ENCODE peak calls at places on chromosomes 16 and 17, in nine cellular contexts. U is heart left ventricle; A is natural killer cell; D is stimulated activated effector memory CD8-positive, alpha-beta T cell treated with anti-CD3 and anti-CD28 coated beads, Interleukin-12 subunit alpha, Interleukin-12 subunit beta, amount 100 ng/mL, for 72 hours; P is activated CD8-positive, alpha-beta T cell treated with anti-CD3 and anti-CD28 coated beads, Interleukin-2, amount 10 ng/mL, durations not matched to agents 7 days and 5 days; I is activated T-cell treated with anti-CD3 and anti-CD28 coated beads, Interleukin-2, amount 50 U/mL, for 72 hours; X is activated CD4-positive, alpha-beta T cell treated with anti-CD3 and anti-CD28 coated beads for 36 hours; E is PC-3; R is activated naive CD4-positive, alpha-beta T cell treated with anti-CD3 and anti-CD28 coated beads, Interleukin-2, amount 50 U/mL, for 72 hours. K is an unnamed sample.

GRCh38 chr17:32558997-32559650 is 72.3 kb downstream of the CDK5R1 start:
- ATAC-seq in U (no peak), A (no peak), D (peak; percentile 31), P (no peak), I (peak; percentile 27), X (peak; percentile 48), E (no peak), R (peak; percentile 58), K (peak; percentile 71)

GRCh38 chr16:17518441-17518840 is 47.7 kb upstream of the XYLT1 start:
- ATAC-seq in U (no peak), A (no peak), D (no peak), P (no peak), I (no peak), X (no peak), E (no peak), R (no peak), K (no peak)

GRCh38 chr17:68054296-68054900 is 18.9 kb downstream of the KPNA2 start:
- ATAC-seq in U (peak; percentile 64), A (no peak), D (no peak), P (no peak), I (no peak), X (no peak), E (no peak), R (no peak), K (no peak)

GRCh38 chr17:43349142-43349541 is 49.7 kb upstream of the ARL4D start:
- ATAC-seq in U (no peak), A (no peak), D (no peak), P (no peak), I (no peak), X (no peak), E (no peak), R (no peak), K (no peak)

GRCh38 chr16:75058815-75059214 is 57.8 kb downstream of the LDHD start:
- ATAC-seq in U (no peak), A (no peak), D (no peak), P (no peak), I (no peak), X (no peak), E (no peak), R (no peak), K (no peak)

GRCh38 chr17:38617074-38617860 is 11.5 kb upstream of the SRCIN1 start:
- ATAC-seq in U (no peak), A (no peak), D (no peak), P (no peak), I (no peak), X (no peak), E (no peak), R (no peak), K (no peak)

GRCh38 chr17:51103050-51103449 is 17.6 kb downstream of the SPAG9 start:
- ATAC-seq in U (no peak), A (no peak), D (no peak), P (no peak), I (no peak), X (no peak), E (no peak), R (no peak), K (no peak)

GRCh38 chr16:1985466-1986150 is 1.6 kb downstream of the GFER start:
- ATAC-seq in U (no peak), A (no peak), D (no peak), P (no peak), I (no peak), X (no peak), E (peak; percentile 13), R (no peak), K (no peak)

GRCh38 chr17:76924345-76925332 is 56.4 kb downstream of the MGAT5B start:
- ATAC-seq in U (no peak), A (no peak), D (no peak), P (peak; percentile 31), I (no peak), X (peak; percentile 23), E (no peak), R (no peak), K (peak; percentile 13)

GRCh38 chr17:39143552-39144093 is 7.8 kb downstream of the PLXDC1 start:
- ATAC-seq in U (peak; percentile 75), A (no peak), D (peak; percentile 23), P (no peak), I (no peak), X (no peak), E (no peak), R (no peak), K (no peak)

GRCh38 chr17:21382560-21383495 is 6.7 kb downstream of the KCNJ12 start:
- ATAC-seq in U (no peak), A (no peak), D (no peak), P (no peak), I (no peak), X (no peak), E (no peak), R (no peak), K (no peak)

GRCh38 chr16:84874553-84874952 is 54.8 kb downstream of the CRISPLD2 start:
- ATAC-seq in U (no peak), A (no peak), D (no peak), P (no peak), I (no peak), X (no peak), E (no peak), R (no peak), K (no peak)

GRCh38 chr17:76238847-76239537 is 1.3 kb downstream of the RNF157 start:
- ATAC-seq in U (no peak), A (no peak), D (no peak), P (no peak), I (no peak), X (no peak), E (no peak), R (no peak), K (no peak)

GRCh38 chr17:81405382-81406005 is 10.2 kb downstream of the BAHCC1 start:
- ATAC-seq in U (peak; percentile 31), A (no peak), D (no peak), P (no peak), I (no peak), X (no peak), E (no peak), R (no peak), K (no peak)

GRCh38 chr17:79909121-79909520 is 69.9 kb upstream of the CBX4 start:
- ATAC-seq in U (no peak), A (no peak), D (no peak), P (no peak), I (no peak), X (no peak), E (peak; percentile 24), R (no peak), K (no peak)

GRCh38 chr16:14668556-14669223 is 25.4 kb downstream of the PLA2G10 start:
- ATAC-seq in U (no peak), A (no peak), D (no peak), P (no peak), I (no peak), X (no peak), E (no peak), R (no peak), K (no peak)

K was measured in stimulated activated memory B cell treated with anti-CD40 and anti-IgM and Interleukin-4, amounts not matched to agents 10 μg/mL and 1 μg/mL and 100 μg/mL, for 72 hours.